ENCODE peak calls at places on chromosomes 2 and 18, in ten cellular contexts. J is right lobe of liver, C is body of pancreas, N is sigmoid colon, S is HCT116, E is stomach, K is tibial nerve, Z is A549, M is breast epithelium, U is endothelial cell of umbilical vein. G is an unnamed sample.

GRCh38 chr2:85933753-85934594 is 45.2 kb upstream of the ST3GAL5 start:
- DNase-seq in J (no peak), C (no peak), N (no peak), S (no peak), E (no peak), K (no peak), Z (no peak), M (no peak), U (peak), G (no peak)

GRCh38 chr18:30280861-30281470 is 761.6 kb downstream of the DSC3 start:
- DNase-seq in J (no peak), C (peak), N (no peak), S (peak), E (no peak), K (no peak), Z (no peak), M (no peak), U (peak), G (no peak)

GRCh38 chr2:1942836-1943360 is 198.6 kb upstream of the PXDN start:
- DNase-seq in J (no peak), C (no peak), N (peak), S (no peak), E (no peak), K (no peak), Z (no peak), M (no peak), U (no peak), G (no peak)

GRCh38 chr2:112055110-112055832 is at the start of gene TMEM87B:
- DNase-seq in J (peak), C (peak), N (peak), S (peak), E (peak), K (peak), Z (peak), M (peak), U (peak), G (peak)

GRCh38 chr2:176852667-176853066 is 359.9 kb upstream of the HNRNPA3 start:
- DNase-seq in J (no peak), C (no peak), N (no peak), S (no peak), E (no peak), K (no peak), Z (no peak), M (no peak), U (no peak), G (no peak)

GRCh38 chr2:108855194-108855593 is 68.6 kb downstream of the CCDC138 start:
- DNase-seq in J (no peak), C (no peak), N (no peak), S (no peak), E (no peak), K (no peak), Z (no peak), M (no peak), U (peak), G (no peak)

GRCh38 chr18:47251289-47252120 is at the start of gene SKOR2:
- DNase-seq in J (no peak), C (no peak), N (no peak), S (no peak), E (no peak), K (no peak), Z (no peak), M (no peak), U (no peak), G (no peak)

GRCh38 chr2:170715062-170715931 is at the start of gene SP5:
- DNase-seq in J (peak), C (peak), N (peak), S (peak), E (peak), K (peak), Z (peak), M (peak), U (peak), G (no peak)

GRCh38 chr2:119011162-119011909 is 69.3 kb downstream of the MARCO start:
- DNase-seq in J (peak), C (peak), N (no peak), S (peak), E (peak), K (no peak), Z (peak), M (no peak), U (peak), G (peak)

GRCh38 chr2:223214721-223215120 is 162.7 kb downstream of the KCNE4 start:
- DNase-seq in J (no peak), C (no peak), N (no peak), S (no peak), E (no peak), K (no peak), Z (no peak), M (no peak), U (no peak), G (no peak)

GRCh38 chr2:14756981-14757657 is 124.6 kb downstream of the LRATD1 start:
- DNase-seq in J (no peak), C (no peak), N (no peak), S (no peak), E (no peak), K (no peak), Z (no peak), M (no peak), U (no peak), G (no peak)

GRCh38 chr18:79738041-79738461 is 58.4 kb downstream of the CTDP1 start:
- DNase-seq in J (no peak), C (no peak), N (peak), S (no peak), E (no peak), K (no peak), Z (no peak), M (no peak), U (no peak), G (no peak)

GRCh38 chr18:49178736-49179135 is 228.0 kb upstream of the SMAD7 start:
- DNase-seq in J (no peak), C (peak), N (no peak), S (peak), E (peak), K (no peak), Z (peak), M (no peak), U (peak), G (no peak)

GRCh38 chr2:127061377-127062273 is 45.3 kb downstream of the BIN1 start:
- DNase-seq in J (no peak), C (no peak), N (no peak), S (no peak), E (no peak), K (no peak), Z (no peak), M (no peak), U (peak), G (no peak)

GRCh38 chr2:44652701-44653100 is 288.8 kb upstream of the SIX3 start:
- DNase-seq in J (no peak), C (no peak), N (no peak), S (no peak), E (no peak), K (no peak), Z (no peak), M (no peak), U (no peak), G (no peak)

GRCh38 chr2:168217920-168218319 is 29.5 kb downstream of the STK39 start:
- DNase-seq in J (no peak), C (no peak), N (no peak), S (no peak), E (no peak), K (no peak), Z (no peak), M (no peak), U (no peak), G (no peak)

GRCh38 chr18:14189858-14190257 is 57.6 kb upstream of the ZNF519 start:
- DNase-seq in J (no peak), C (no peak), N (no peak), S (peak), E (no peak), K (no peak), Z (peak), M (no peak), U (peak), G (no peak)

GRCh38 chr2:118202707-118203303 is 114.5 kb downstream of the INSIG2 start:
- DNase-seq in J (no peak), C (peak), N (no peak), S (no peak), E (no peak), K (no peak), Z (peak), M (no peak), U (peak), G (no peak)

GRCh38 chr2:127052068-127052770 is 54.7 kb downstream of the BIN1 start:
- DNase-seq in J (peak), C (peak), N (peak), S (no peak), E (no peak), K (no peak), Z (no peak), M (peak), U (no peak), G (no peak)

GRCh38 chr18:26415041-26415440 is 133.3 kb downstream of the KCTD1 start:
- DNase-seq in J (no peak), C (no peak), N (no peak), S (no peak), E (no peak), K (no peak), Z (no peak), M (no peak), U (no peak), G (no peak)

DNA sequence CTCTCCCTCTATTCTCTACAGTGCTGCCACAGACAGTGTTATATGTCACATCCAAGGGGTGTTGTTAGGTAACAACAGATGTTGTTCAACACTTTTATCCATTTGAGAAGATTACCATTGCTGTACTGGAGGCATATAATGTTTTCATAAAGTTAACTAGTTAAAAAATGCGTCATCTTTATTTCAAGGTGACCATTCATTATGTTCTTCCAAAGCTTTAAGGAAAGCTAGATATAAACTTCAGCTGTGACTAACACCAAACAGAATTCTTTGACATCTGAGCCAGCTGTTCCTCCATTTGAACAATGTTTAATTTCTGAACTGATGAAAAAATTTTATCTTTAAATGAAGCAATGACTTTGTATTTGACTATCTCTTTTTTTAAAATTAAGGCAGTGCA is 1099.6 kb upstream of the TMEFF2 start:
- DNase-seq in J (no peak), C (no peak), N (no peak), S (no peak), E (no peak), K (no peak), Z (no peak), M (no peak), U (no peak), G (no peak)
- TF ChIP-seq POLR2A in J (no peak), C (no peak), N (no peak), S (no peak), E (no peak), K (no peak), Z (no peak), M (no peak), U (no peak), G (no peak)

GRCh38 chr2:17303054-17303453 is 215.2 kb downstream of the RAD51AP2 start:
- DNase-seq in J (no peak), C (no peak), N (no peak), S (no peak), E (no peak), K (no peak), Z (no peak), M (no peak), U (no peak), G (no peak)
- H3K27ac ChIP-seq in J (no peak), C (no peak), N (no peak), S (no peak), E (no peak), K (no peak), Z (no peak), M (no peak), U (no peak), G (no peak)

GRCh38 chr2:38876407-38876806 is 631 bp downstream of the MORN2 start:
- DNase-seq in J (no peak), C (no peak), N (no peak), S (no peak), E (no peak), K (no peak), Z (peak), M (no peak), U (no peak), G (no peak)

GRCh38 chr2:38873763-38874162 is 2.0 kb downstream of the DHX57 start:
- DNase-seq in J (no peak), C (no peak), N (no peak), S (no peak), E (no peak), K (no peak), Z (no peak), M (no peak), U (no peak), G (no peak)

GRCh38 chr2:38875227-38875575 is 533 bp downstream of the DHX57 start:
- DNase-seq in J (no peak), C (no peak), N (no peak), S (no peak), E (no peak), K (no peak), Z (no peak), M (no peak), U (no peak), G (no peak)

GRCh38 chr2:38871432-38871831 is 4.3 kb downstream of the DHX57 start:
- DNase-seq in J (no peak), C (no peak), N (no peak), S (no peak), E (no peak), K (no peak), Z (no peak), M (no peak), U (no peak), G (no peak)

DNA sequence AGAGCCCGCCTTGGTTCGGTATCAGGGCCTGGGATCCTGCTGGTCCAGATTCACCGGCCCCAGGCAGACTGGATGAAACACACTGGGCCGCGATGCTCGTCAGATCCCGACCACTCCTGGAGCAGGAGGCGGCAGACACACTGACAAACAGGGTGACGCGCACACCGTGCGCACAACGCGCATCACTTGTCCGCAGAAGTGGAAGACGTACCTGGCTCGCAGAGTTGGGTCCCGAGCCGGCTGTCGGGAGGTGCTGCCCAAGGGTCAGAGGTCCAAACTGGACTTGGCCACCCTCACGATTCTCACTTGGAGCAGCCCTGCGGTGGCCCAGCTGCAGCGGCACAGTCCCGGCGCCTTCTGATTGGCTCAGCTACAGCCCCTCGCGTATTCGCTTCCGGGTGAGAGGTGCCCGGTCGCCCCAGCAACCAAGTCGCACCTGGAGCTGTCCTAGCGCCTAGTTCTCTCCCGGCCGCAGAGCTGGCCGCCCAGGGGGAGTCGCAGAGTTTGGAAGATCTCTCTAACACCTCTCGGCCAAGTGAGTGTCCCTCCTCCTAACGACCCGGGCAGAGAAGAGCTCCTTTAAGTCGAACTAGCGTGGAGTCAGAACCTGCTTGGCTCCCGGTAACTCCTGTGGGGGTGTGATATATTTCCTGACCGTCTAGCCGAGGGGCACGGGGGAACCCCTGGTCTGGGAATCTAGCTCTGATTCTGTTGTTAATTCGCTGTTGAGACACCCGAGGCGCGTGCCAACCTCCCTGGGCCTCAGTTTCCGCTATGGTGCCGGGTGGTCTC is at the start of the genes DHX57 and MORN2:
- DNase-seq in J (peak), C (peak), N (peak), S (peak), E (peak), K (peak), Z (peak), M (peak), U (peak), G (peak)
- TF ChIP-seq POLR2A in J (peak), C (peak), N (peak), S (no peak), E (no peak), K (no peak), Z (peak), M (no peak), U (peak), G (no peak)

DNA sequence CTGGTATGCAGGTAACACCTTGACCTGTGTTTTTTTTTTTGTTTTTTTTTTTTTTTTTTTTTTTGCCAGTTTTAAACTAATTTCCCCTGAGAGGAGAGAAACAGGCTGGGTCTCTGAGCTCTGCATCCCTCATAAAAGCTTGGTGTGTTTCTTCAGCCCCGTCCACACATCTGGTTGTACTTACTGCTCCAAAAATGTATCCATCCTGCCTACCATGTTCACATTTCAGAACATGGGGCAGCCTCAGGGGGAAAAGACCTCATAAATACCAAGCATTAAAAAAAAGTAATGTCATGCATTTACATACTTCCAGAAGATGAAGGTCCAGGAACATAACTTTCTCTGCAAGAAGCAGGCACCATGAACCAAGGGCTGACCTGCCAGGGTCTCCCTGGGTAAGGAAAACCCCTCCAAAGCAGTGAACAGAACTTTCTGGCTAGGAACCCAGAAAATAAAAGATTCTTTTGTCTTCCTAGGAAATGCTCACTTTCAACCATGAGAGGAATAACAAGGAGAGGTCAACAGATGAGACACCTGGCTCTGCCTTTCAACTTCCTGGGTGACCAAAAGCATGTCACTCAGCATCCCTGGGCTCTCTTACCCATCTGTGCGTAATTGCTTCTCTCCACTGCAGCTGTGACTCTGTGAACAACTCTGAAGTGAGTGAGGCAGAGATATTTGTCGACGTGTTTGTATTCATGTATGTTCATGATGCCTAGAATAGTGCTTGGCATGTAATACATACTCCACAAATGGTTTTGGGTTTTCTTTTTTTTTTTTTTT is 118.6 kb downstream of the MCFD2 start:
- DNase-seq in J (no peak), C (no peak), N (no peak), S (no peak), E (no peak), K (no peak), Z (no peak), M (no peak), U (no peak), G (no peak)
- H3K27ac ChIP-seq in J (no peak), C (no peak), N (no peak), S (no peak), E (no peak), K (no peak), Z (no peak), M (no peak), U (no peak), G (no peak)

GRCh38 chr2:54599326-54599710 is 124.1 kb upstream of the EML6 start:
- DNase-seq in J (peak), C (no peak), N (no peak), S (no peak), E (peak), K (no peak), Z (no peak), M (no peak), U (no peak), G (no peak)
- TF ChIP-seq POLR2A in J (no peak), C (no peak), N (no peak), S (no peak), E (no peak), K (no peak), Z (no peak), M (no peak), U (no peak), G (no peak)

DNA sequence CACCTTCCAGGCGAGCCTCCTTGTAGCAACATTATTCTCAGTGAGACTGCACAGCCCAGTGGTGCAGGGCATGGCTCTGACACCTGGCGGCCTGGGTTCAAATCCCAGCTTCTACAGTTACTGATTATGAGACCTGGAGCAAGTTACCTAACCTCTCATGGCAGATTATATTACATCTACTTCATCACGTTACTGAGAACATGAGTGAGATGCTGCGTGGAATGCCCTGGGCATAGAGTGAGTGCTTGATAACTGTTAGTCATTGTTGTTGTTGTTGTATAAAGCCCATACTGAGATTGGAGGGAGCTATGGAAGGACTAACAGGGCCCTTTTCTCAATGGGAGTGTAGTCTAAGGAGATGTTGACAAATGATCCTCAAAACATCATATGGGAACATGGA is 18.7 kb downstream of the PLCD4 start:
- DNase-seq in J (no peak), C (no peak), N (no peak), S (no peak), E (no peak), K (no peak), Z (no peak), M (no peak), U (no peak), G (no peak)
- H3K27ac ChIP-seq in J (no peak), C (no peak), N (no peak), S (no peak), E (no peak), K (no peak), Z (no peak), M (no peak), U (no peak), G (no peak)

GRCh38 chr2:182098648-182099047 is 113.0 kb downstream of the PPP1R1C start:
- DNase-seq in J (no peak), C (no peak), N (no peak), S (no peak), E (no peak), K (no peak), Z (no peak), M (no peak), U (no peak), G (no peak)
- TF ChIP-seq POLR2A in J (no peak), C (no peak), N (no peak), S (no peak), E (no peak), K (no peak), Z (no peak), M (no peak), U (no peak), G (no peak)

DNA sequence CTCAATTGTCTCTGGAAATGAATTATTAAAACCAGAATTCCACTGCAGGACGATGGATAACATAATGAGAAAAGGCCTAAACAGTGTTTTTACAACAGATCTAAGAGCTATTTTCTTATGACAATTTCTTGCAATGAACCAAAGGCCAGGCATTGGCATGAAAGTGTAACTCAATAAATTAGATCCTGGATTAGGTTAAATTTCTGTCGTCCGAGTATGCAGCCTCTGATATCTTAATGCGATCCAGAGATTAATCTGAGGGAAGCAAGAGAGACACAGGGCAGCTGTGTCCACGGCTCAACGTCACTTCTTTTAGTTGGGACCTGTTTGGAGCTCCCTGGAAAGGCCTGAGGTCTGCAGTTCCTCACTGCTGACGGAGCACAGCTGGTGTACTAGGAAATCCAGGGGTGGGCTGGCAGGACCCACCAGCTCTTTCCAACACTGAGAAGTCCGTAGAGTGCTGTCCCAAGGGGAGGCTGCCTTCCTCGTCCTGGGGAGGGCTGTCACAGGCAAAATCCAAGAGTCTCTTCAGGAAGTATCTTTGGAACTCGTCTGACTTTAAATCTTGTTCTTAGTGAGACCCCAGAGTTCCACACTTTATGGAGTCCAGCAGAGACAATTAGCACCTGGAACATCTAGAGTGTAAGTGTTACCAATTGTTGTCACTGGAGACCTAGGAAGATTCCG is 173.5 kb downstream of the ACKR3 start:
- DNase-seq in J (no peak), C (no peak), N (peak), S (no peak), E (no peak), K (no peak), Z (no peak), M (no peak), U (no peak), G (no peak)
- H3K27ac ChIP-seq in J (no peak), C (no peak), N (peak), S (no peak), E (no peak), K (peak), Z (peak), M (peak), U (no peak), G (peak)